ENCODE peak calls at places on chromosomes 3 and 15, in seven cellular contexts. Z is SK-N-SH, G is cardiac muscle cell, K is heart right ventricle, T is GM23248, O is lung, C is body of pancreas. Q is an unnamed sample.

GRCh38 chr3:126017310-126017709 is 48.3 kb downstream of the ROPN1B start:
- DNase-seq in Z (no peak), G (no peak), K (no peak), T (no peak), O (no peak), C (no peak), Q (no peak)

GRCh38 chr3:168974628-168975403 is 688.7 kb downstream of the MECOM start:
- DNase-seq in Z (no peak), G (no peak), K (no peak), T (no peak), O (no peak), C (no peak), Q (no peak)

GRCh38 chr15:33156021-33156420 is 38.5 kb downstream of the FMN1 start:
- DNase-seq in Z (no peak), G (no peak), K (no peak), T (no peak), O (no peak), C (no peak), Q (no peak)

GRCh38 chr3:184031187-184031792 is at the start of gene HTR3D:
- DNase-seq in Z (no peak), G (no peak), K (no peak), T (no peak), O (no peak), C (no peak), Q (no peak)

GRCh38 chr15:90376789-90377188 is 11.3 kb upstream of the IQGAP1 start:
- DNase-seq in Z (no peak), G (no peak), K (no peak), T (no peak), O (no peak), C (no peak), Q (no peak)

GRCh38 chr15:74209997-74210573 is 7.5 kb upstream of the STRA6 start:
- DNase-seq in Z (no peak), G (peak; percentile 95), K (no peak), T (peak; percentile 81), O (no peak), C (no peak), Q (no peak)

GRCh38 chr15:21262851-21263400 is 177.4 kb downstream of the POTEB3 start:
- DNase-seq in Z (peak; percentile 6), G (no peak), K (no peak), T (no peak), O (no peak), C (no peak), Q (peak; percentile 82)

GRCh38 chr3:111112913-111113312 is 41.3 kb downstream of the NECTIN3 start:
- DNase-seq in Z (no peak), G (peak; percentile 64), K (no peak), T (peak; percentile 30), O (no peak), C (no peak), Q (no peak)

GRCh38 chr3:143901105-143901504 is 52.8 kb upstream of the SLC9A9 start:
- DNase-seq in Z (no peak), G (peak; percentile 81), K (no peak), T (peak; percentile 93), O (no peak), C (no peak), Q (no peak)

GRCh38 chr3:179613807-179614206 is 9.2 kb downstream of the NDUFB5 start:
- DNase-seq in Z (no peak), G (peak; percentile 66), K (no peak), T (peak; percentile 53), O (no peak), C (no peak), Q (no peak)

GRCh38 chr3:159854500-159855124 is 134.0 kb upstream of the IL12A start:
- DNase-seq in Z (no peak), G (peak; percentile 80), K (no peak), T (peak; percentile 95), O (no peak), C (no peak), Q (no peak)

GRCh38 chr3:142888099-142888483 is 792 bp downstream of the PCOLCE2 start:
- DNase-seq in Z (peak; percentile 57), G (peak; percentile 64), K (peak; percentile 24), T (peak; percentile 69), O (no peak), C (peak; percentile 12), Q (peak; percentile 19)

GRCh38 chr3:147395975-147396708 is 10.2 kb downstream of the ZIC4 start:
- DNase-seq in Z (no peak), G (no peak), K (no peak), T (no peak), O (no peak), C (no peak), Q (no peak)

GRCh38 chr3:101042996-101043686 is 49.9 kb upstream of the ABI3BP start:
- DNase-seq in Z (no peak), G (no peak), K (no peak), T (peak; percentile 85), O (no peak), C (no peak), Q (no peak)

GRCh38 chr3:49785565-49786356 is 581 bp downstream of the IP6K1 start:
- DNase-seq in Z (peak; percentile 59), G (peak; percentile 40), K (no peak), T (peak; percentile 71), O (no peak), C (peak; percentile 54), Q (peak; percentile 64)

DNA sequence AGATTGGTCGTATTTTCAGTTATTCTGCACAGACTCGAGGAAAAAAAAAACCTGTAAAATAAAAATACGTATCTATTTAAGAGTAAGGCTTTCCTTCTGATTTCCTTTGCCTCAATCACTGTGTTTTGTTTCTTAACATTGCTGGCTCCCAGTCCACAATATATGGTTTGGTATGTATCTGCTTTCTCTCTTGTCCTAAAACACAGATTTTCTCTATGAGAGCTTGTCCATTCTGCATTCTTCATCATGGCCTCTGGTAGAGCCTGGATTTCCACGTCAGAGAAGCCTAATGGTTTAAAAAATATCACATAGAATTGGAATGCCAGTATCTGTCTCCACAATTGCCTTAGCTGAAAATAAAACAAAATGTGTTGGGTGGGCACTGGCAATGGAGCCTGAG is 1.8 kb downstream of the CD200 start:
- DNase-seq in Z (no peak), G (peak; percentile 65), K (no peak), T (no peak), O (no peak), C (no peak), Q (no peak)
- H3K4me3 ChIP-seq in Z (no peak overlapping the region), G (peak overlapping the region; percentile 66), K (peak overlapping the region; percentile 57), T (no peak overlapping the region), O (no peak overlapping the region), C (no peak overlapping the region), Q (no peak overlapping the region)

DNA sequence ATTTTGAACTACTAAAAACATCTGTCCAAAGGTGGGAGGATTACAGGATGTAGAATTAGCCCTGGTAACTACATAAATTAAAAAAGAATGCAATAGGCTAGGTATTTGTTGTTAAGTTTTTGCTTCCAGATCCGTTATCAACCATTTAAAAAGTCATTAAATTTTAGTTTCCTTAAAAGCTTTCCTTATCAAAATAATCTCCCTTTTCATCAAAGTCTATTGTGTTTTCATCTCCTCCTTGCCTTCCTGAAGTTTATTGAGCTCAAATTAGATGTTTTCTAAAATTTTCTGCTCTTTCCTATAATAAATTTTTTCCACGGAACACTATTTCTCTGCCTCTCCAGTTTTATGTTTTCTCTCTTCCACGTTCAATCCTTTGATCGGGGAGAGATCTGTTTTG is 108.6 kb downstream of the MEX3B start:
- DNase-seq in Z (no peak), G (no peak), K (no peak), T (no peak), O (no peak), C (no peak), Q (no peak)
- H3K27me3 ChIP-seq in Z (no peaks in the 10 kb centered on the region), G (no peaks in the 10 kb centered on the region), K (no peaks in the 10 kb centered on the region), T (no peaks in the 10 kb centered on the region), O (no peaks in the 10 kb centered on the region), C (no peaks in the 10 kb centered on the region), Q (no peaks in the 10 kb centered on the region)

DNA sequence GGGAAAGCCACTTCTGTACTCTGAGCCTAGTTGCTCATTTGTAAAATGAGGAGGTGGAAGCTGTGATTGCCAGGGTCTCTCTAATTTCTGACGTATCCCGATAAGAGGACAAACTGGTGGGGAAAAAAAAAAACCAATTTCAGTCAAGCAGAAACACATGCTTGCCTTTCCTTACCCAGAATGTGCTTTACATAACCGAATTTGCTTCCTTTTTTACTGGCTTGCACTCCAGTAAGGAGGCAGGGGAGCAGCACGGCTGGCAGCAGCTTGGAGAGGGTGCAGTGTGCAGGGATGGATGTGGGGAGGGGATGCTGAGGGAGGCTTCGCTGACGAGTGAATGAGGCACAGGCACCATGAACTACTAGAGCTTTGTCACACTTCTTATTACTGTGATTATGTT is 186.9 kb upstream of the LPP start:
- DNase-seq in Z (no peak), G (no peak), K (no peak), T (no peak), O (no peak), C (no peak), Q (no peak)
- H3K4me1 ChIP-seq in Z (no peaks in the 10 kb centered on the region), G (no peaks in the 10 kb centered on the region), K (peaks cover 12% of the 10 kb centered on the region), T (peaks cover 22% of the 10 kb centered on the region), O (no peaks in the 10 kb centered on the region), C (peaks cover 20% of the 10 kb centered on the region), Q (no peaks in the 10 kb centered on the region)

DNA sequence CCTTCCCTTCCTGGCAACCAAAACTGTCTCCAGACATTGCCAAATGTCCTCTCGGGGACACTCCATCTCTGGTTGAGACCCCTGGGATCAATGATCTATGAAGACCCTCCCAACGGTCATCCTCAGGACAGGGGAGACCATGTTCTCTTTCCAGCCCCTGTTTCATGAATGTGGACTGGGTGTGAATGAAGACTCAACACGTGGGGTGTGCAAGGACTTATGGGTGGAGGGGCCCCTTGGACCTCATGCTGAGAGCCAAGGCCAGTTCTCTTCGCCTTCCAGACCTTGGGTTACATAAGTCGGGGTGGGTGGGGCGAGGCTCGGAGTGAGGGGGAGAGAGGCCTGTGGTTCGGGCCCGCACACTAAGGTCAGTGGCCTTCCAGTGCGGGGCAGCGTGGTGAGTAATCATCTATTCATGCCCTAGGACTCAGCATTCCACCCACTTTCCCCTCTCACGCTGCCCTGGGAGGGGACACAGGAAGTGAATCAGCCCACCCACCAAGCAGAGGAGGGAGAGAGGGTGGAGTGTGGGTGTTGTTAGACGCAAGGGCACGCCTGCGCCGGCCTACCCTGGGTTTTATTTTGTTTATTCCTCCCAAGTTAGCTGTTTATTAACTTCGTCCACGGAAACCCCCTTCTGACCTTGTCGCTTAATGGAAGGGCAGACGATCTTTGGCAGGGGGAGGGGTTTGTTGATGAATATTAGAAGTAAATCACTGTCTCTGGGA is 6.7 kb downstream of the PAQR5 start:
- DNase-seq in Z (no peak), G (peak; percentile 90), K (no peak), T (peak; percentile 95), O (no peak), C (peak; percentile 41), Q (no peak)
- H3K4me3 ChIP-seq in Z (no peak overlapping the region), G (no peak overlapping the region), K (no peak overlapping the region), T (no peak overlapping the region), O (no peak overlapping the region), C (no peak overlapping the region), Q (no peak overlapping the region)

GRCh38 chr3:134796313-134797079 is 1.4 kb downstream of the EPHB1 start:
- DNase-seq in Z (peak; percentile 43), G (peak; percentile 22), K (peak; percentile 20), T (peak; percentile 50), O (peak; percentile 27), C (no peak), Q (peak; percentile 41)
- H3K27me3 ChIP-seq in Z (no peaks in the 10 kb centered on the region), G (peaks cover 92% of the 10 kb centered on the region), K (no peaks in the 10 kb centered on the region), T (peaks cover 10% of the 10 kb centered on the region), O (peaks cover 12% of the 10 kb centered on the region), C (no peaks in the 10 kb centered on the region), Q (no peaks in the 10 kb centered on the region)